ENCODE peak calls at places on chromosome 12, in nine cellular contexts. Z, F, N, J, M, W, Y, Q and B are unnamed samples.

GRCh38 chr12:118334939-118335567 is 37.7 kb downstream of the TAOK3 start:
- DNase-seq in Z (no peak), F (no peak), N (peak), J (no peak), M (no peak), W (no peak), Y (no peak), Q (no peak), B (no peak)

GRCh38 chr12:15928870-15929571 is 17.9 kb downstream of the DERA start:
- DNase-seq in Z (no peak), F (no peak), N (no peak), J (no peak), M (no peak), W (peak), Y (no peak), Q (no peak), B (no peak)

GRCh38 chr12:14868916-14869315 is 16.7 kb downstream of the MGP start:
- DNase-seq in Z (no peak), F (no peak), N (peak), J (peak), M (no peak), W (no peak), Y (no peak), Q (no peak), B (no peak)

GRCh38 chr12:79121486-79121885 is 256.9 kb downstream of the SYT1 start:
- DNase-seq in Z (peak), F (no peak), N (no peak), J (peak), M (no peak), W (no peak), Y (no peak), Q (peak), B (peak)

GRCh38 chr12:50203691-50204090 is 36.5 kb upstream of the CERS5 start:
- DNase-seq in Z (no peak), F (no peak), N (no peak), J (peak), M (no peak), W (no peak), Y (no peak), Q (no peak), B (no peak)

GRCh38 chr12:101670007-101670671 is 27.3 kb upstream of the CHPT1 start:
- DNase-seq in Z (peak), F (peak), N (peak), J (peak), M (no peak), W (peak), Y (peak), Q (peak), B (peak)

GRCh38 chr12:31393004-31393550 is 67.1 kb upstream of the SINHCAF start:
- DNase-seq in Z (no peak), F (no peak), N (no peak), J (no peak), M (no peak), W (no peak), Y (no peak), Q (no peak), B (no peak)

GRCh38 chr12:103799504-103800251 is 41.4 kb downstream of the NT5DC3 start:
- DNase-seq in Z (no peak), F (peak), N (peak), J (peak), M (peak), W (no peak), Y (no peak), Q (no peak), B (peak)

GRCh38 chr12:9064201-9064814 is 51.4 kb downstream of the A2M start:
- DNase-seq in Z (peak), F (peak), N (peak), J (peak), M (no peak), W (peak), Y (no peak), Q (peak), B (peak)

GRCh38 chr12:124740691-124741137 is 123.0 kb downstream of the SCARB1 start:
- DNase-seq in Z (peak), F (peak), N (no peak), J (peak), M (no peak), W (no peak), Y (peak), Q (peak), B (peak)

GRCh38 chr12:127984386-127985055 is 282.4 kb upstream of the TMEM132C start:
- DNase-seq in Z (no peak), F (no peak), N (no peak), J (peak), M (no peak), W (no peak), Y (no peak), Q (no peak), B (no peak)

GRCh38 chr12:47896022-47896421 is 8.8 kb downstream of the VDR start:
- DNase-seq in Z (no peak), F (no peak), N (no peak), J (no peak), M (no peak), W (no peak), Y (no peak), Q (no peak), B (no peak)

GRCh38 chr12:8026282-8026637 is 6.3 kb upstream of the FOXJ2 start:
- DNase-seq in Z (no peak), F (no peak), N (no peak), J (no peak), M (no peak), W (no peak), Y (no peak), Q (no peak), B (no peak)

GRCh38 chr12:67647547-67648305 is 819 bp upstream of the DYRK2 start:
- DNase-seq in Z (peak), F (peak), N (peak), J (peak), M (peak), W (peak), Y (peak), Q (peak), B (peak)

GRCh38 chr12:93813972-93814821 is 137.0 kb downstream of the CRADD start:
- DNase-seq in Z (no peak), F (peak), N (peak), J (no peak), M (no peak), W (no peak), Y (peak), Q (peak), B (peak)

GRCh38 chr12:109635717-109636116 is 62.1 kb downstream of the MVK start:
- DNase-seq in Z (no peak), F (no peak), N (no peak), J (no peak), M (no peak), W (no peak), Y (no peak), Q (no peak), B (no peak)

GRCh38 chr12:122094735-122095561 is 16.4 kb downstream of the MLXIP start:
- DNase-seq in Z (no peak), F (no peak), N (peak), J (no peak), M (no peak), W (no peak), Y (peak), Q (peak), B (no peak)

GRCh38 chr12:45794422-45794821 is 64.9 kb downstream of the ARID2 start:
- DNase-seq in Z (no peak), F (no peak), N (no peak), J (no peak), M (no peak), W (peak), Y (no peak), Q (no peak), B (no peak)

GRCh38 chr12:103812789-103813188 is 28.2 kb downstream of the NT5DC3 start:
- DNase-seq in Z (no peak), F (no peak), N (no peak), J (no peak), M (no peak), W (no peak), Y (no peak), Q (no peak), B (no peak)

GRCh38 chr12:12265035-12265434 is 1.8 kb downstream of the LRP6 start:
- DNase-seq in Z (no peak), F (no peak), N (no peak), J (no peak), M (no peak), W (no peak), Y (no peak), Q (no peak), B (no peak)

GRCh38 chr12:121252712-121253345 is 42.9 kb downstream of the P2RX4 start:
- DNase-seq in Z (no peak), F (no peak), N (no peak), J (peak), M (no peak), W (no peak), Y (peak), Q (no peak), B (no peak)

GRCh38 chr12:84315926-84316325 is 596.7 kb downstream of the SLC6A15 start:
- DNase-seq in Z (no peak), F (no peak), N (no peak), J (no peak), M (no peak), W (no peak), Y (no peak), Q (no peak), B (no peak)

GRCh38 chr12:110933326-110933974 is 13.1 kb upstream of the MYL2 start:
- DNase-seq in Z (no peak), F (no peak), N (no peak), J (no peak), M (no peak), W (no peak), Y (no peak), Q (no peak), B (no peak)

GRCh38 chr12:110936367-110937103 is 16.2 kb upstream of the MYL2 start:
- DNase-seq in Z (no peak), F (no peak), N (no peak), J (no peak), M (no peak), W (no peak), Y (no peak), Q (no peak), B (no peak)

GRCh38 chr12:110935588-110935987 is 15.2 kb upstream of the MYL2 start:
- DNase-seq in Z (no peak), F (no peak), N (no peak), J (no peak), M (no peak), W (no peak), Y (no peak), Q (no peak), B (no peak)

GRCh38 chr12:110932048-110932447 is 11.7 kb upstream of the MYL2 start:
- DNase-seq in Z (no peak), F (no peak), N (no peak), J (peak), M (no peak), W (peak), Y (peak), Q (no peak), B (no peak)

GRCh38 chr12:110934093-110934852 is 13.9 kb upstream of the MYL2 start:
- DNase-seq in Z (peak), F (peak), N (no peak), J (peak), M (peak), W (peak), Y (no peak), Q (no peak), B (peak)
- H3K4me2 ChIP-seq in Z (peak), F (no peak), N (no peak), J (peak), M (peak), W (no peak), Y (no peak), Q (no peak), B (no peak)

GRCh38 chr12:131775904-131776889 is 52.0 kb upstream of the MMP17 start:
- DNase-seq in Z (no peak), F (no peak), N (no peak), J (no peak), M (no peak), W (no peak), Y (no peak), Q (no peak), B (no peak)
- TF ChIP-seq CTCF in Z (no peak), F (no peak), N (no peak), J (no peak), M (no peak), W (no peak), Y (no peak), Q (no peak), B (no peak)

GRCh38 chr12:106644335-106645073 is 61.7 kb downstream of the RFX4 start:
- DNase-seq in Z (no peak), F (no peak), N (no peak), J (no peak), M (no peak), W (no peak), Y (no peak), Q (no peak), B (no peak)
- TF ChIP-seq EZH2 in Z (no peak), F (no peak), N (no peak), J (no peak), M (no peak), W (no peak), Y (no peak), Q (no peak), B (no peak)

GRCh38 chr12:54032627-54033100 is at the start of gene HOXC5:
- DNase-seq in Z (peak), F (peak), N (peak), J (peak), M (no peak), W (peak), Y (peak), Q (peak), B (peak)

GRCh38 chr12:54030442-54030801 is 2.2 kb downstream of the HOXC6 start:
- DNase-seq in Z (no peak), F (no peak), N (no peak), J (no peak), M (no peak), W (no peak), Y (no peak), Q (no peak), B (no peak)

GRCh38 chr12:54032220-54032619 is 630 bp upstream of the HOXC5 start:
- DNase-seq in Z (no peak), F (no peak), N (no peak), J (no peak), M (no peak), W (no peak), Y (no peak), Q (no peak), B (no peak)

GRCh38 chr12:54029529-54030441 is 1.5 kb downstream of the HOXC6 start:
- DNase-seq in Z (no peak), F (no peak), N (no peak), J (no peak), M (no peak), W (peak), Y (no peak), Q (no peak), B (no peak)

DNA sequence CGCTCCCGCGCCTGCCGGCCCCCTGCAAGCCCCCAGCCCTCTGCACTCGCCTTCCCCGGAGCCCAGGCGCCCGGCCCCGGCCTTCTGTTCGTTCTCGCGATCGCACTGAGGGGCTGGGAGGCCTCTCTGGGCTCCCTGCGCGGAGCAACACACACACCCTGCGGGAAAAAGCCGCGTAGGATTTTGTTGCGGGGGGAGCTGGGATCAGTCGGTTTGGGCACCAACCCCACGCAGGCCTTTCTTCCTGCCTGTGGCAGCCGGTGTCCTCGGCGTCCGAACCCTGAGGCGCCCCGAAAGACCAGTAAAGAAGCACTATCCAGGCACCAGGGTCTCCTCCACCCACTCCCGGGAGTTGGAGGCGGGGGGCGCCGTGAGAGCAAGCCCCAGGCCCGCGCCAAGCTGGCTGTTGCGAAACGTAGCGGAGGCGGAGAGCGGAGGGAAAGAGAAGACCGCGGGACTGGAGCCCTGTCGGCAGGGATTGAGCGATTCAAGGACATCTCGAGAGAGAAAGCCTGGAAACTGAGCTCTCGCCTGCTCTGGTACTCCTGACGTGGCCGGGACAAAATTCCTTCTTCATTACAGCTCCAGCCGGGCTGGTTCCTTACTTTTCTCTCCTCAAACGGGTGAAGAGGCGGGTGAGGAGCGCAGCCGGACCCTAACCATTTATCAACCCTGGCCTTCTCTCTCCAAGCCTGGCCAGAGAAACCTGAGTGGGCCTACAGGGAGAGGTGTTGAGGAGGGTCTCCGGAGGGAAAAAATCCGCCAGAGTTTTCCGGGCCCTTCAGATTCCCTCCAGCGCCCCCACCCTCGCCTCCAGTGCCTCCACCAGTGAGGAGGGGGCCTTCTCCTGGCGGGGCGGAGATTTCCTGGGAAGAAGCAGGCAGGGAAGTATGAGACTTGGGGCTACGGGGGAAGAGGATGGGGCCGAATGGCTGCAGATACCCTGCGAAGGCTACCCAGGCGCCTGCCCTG is 1.7 kb upstream of the HOXC5 start:
- DNase-seq in Z (no peak), F (no peak), N (peak), J (no peak), M (no peak), W (peak), Y (no peak), Q (no peak), B (peak)
- H3K4me2 ChIP-seq in Z (no peak), F (no peak), N (no peak), J (no peak), M (peak), W (no peak), Y (no peak), Q (no peak), B (peak)